ENCODE peak calls at places on chromosomes 5 and 9, in six cellular contexts. L is RKO; E is neural crest cell; O is LoVo; J is stimulated activated CD4-positive, alpha-beta T cell treated with anti-CD3 and anti-CD28 coated beads, Interleukin-1b, Interleukin-23, amount 100 ng/mL, for 4 hours; X is HT1080. Y is an unnamed sample.

GRCh38 chr5:154196955-154197652 is 6.6 kb downstream of the GALNT10 start:
- DNase-seq in L (peak; percentile 58), E (no peak), O (no peak), J (no peak), X (peak; percentile 39), Y (peak; percentile 56)

GRCh38 chr5:50606179-50606578 is 60.3 kb upstream of the PARP8 start:
- DNase-seq in L (no peak), E (no peak), O (peak; percentile 9), J (no peak), X (no peak), Y (no peak)

GRCh38 chr5:35229076-35230042 is 928 bp downstream of the PRLR start:
- DNase-seq in L (no peak), E (no peak), O (peak; percentile 77), J (no peak), X (peak; percentile 14), Y (no peak)

GRCh38 chr5:139164020-139164419 is 34.1 kb downstream of the SIL1 start:
- DNase-seq in L (peak; percentile 21), E (no peak), O (no peak), J (no peak), X (no peak), Y (no peak)

GRCh38 chr5:35852084-35852734 is 4.5 kb upstream of the IL7R start:
- DNase-seq in L (no peak), E (no peak), O (no peak), J (peak; percentile 43), X (peak; percentile 56), Y (no peak)

GRCh38 chr9:133677126-133678010 is 41.2 kb downstream of the DBH start:
- DNase-seq in L (no peak), E (no peak), O (no peak), J (peak; percentile 29), X (no peak), Y (no peak)

GRCh38 chr9:35385042-35385441 is 104.9 kb upstream of the RUSC2 start:
- DNase-seq in L (peak; percentile 20), E (no peak), O (no peak), J (no peak), X (no peak), Y (peak; percentile 73)

GRCh38 chr9:132114102-132114707 is 34.5 kb upstream of the MED27 start:
- DNase-seq in L (peak; percentile 82), E (peak; percentile 79), O (peak; percentile 54), J (peak; percentile 12), X (peak; percentile 64), Y (peak; percentile 60)

GRCh38 chr5:145847499-145848497 is 12.7 kb upstream of the PRELID2 start:
- DNase-seq in L (peak; percentile 95), E (no peak), O (peak; percentile 37), J (no peak), X (peak; percentile 91), Y (peak; percentile 86)

GRCh38 chr9:112059145-112059979 is 115.7 kb downstream of the SUSD1 start:
- DNase-seq in L (peak; percentile 93), E (no peak), O (no peak), J (no peak), X (peak; percentile 90), Y (peak; percentile 89)

GRCh38 chr9:129330711-129331279 is 152.7 kb upstream of the IER5L start:
- DNase-seq in L (peak; percentile 73), E (no peak), O (no peak), J (no peak), X (peak; percentile 22), Y (no peak)

GRCh38 chr9:107761307-107761706 is 271.7 kb upstream of the KLF4 start:
- DNase-seq in L (no peak), E (no peak), O (no peak), J (no peak), X (no peak), Y (no peak)

GRCh38 chr9:108671794-108672193 is 184.0 kb downstream of the ACTL7B start:
- DNase-seq in L (no peak), E (no peak), O (no peak), J (no peak), X (no peak), Y (peak; percentile 99)

GRCh38 chr9:109335929-109336328 is 15.1 kb upstream of the EPB41L4B start:
- DNase-seq in L (no peak), E (no peak), O (no peak), J (no peak), X (no peak), Y (no peak)

GRCh38 chr5:96720408-96720807 is 58.2 kb downstream of the CAST start:
- DNase-seq in L (no peak), E (no peak), O (no peak), J (no peak), X (no peak), Y (no peak)

GRCh38 chr9:75907863-75908262 is 17.4 kb downstream of the PCSK5 start:
- DNase-seq in L (no peak), E (no peak), O (peak; percentile 47), J (no peak), X (no peak), Y (no peak)

GRCh38 chr9:126722922-126723806 is 81.7 kb upstream of the ZBTB43 start:
- DNase-seq in L (no peak), E (no peak), O (no peak), J (peak; percentile 61), X (no peak), Y (peak; percentile 29)

GRCh38 chr5:16579142-16579541 is 37.7 kb downstream of the RETREG1 start:
- DNase-seq in L (no peak), E (no peak), O (no peak), J (no peak), X (no peak), Y (no peak)

GRCh38 chr5:179827684-179828083 is 7.0 kb downstream of the SQSTM1 start:
- DNase-seq in L (peak; percentile 81), E (no peak), O (no peak), J (no peak), X (peak; percentile 68), Y (peak; percentile 78)

GRCh38 chr5:61599370-61600140 is 267.5 kb downstream of the ZSWIM6 start:
- DNase-seq in L (no peak), E (no peak), O (no peak), J (no peak), X (peak; percentile 23), Y (peak; percentile 77)

GRCh38 chr9:130437011-130437784 is 7.6 kb upstream of the ASS1 start:
- DNase-seq in L (no peak), E (no peak), O (no peak), J (no peak), X (no peak), Y (no peak)

Y was measured in EH.